ENCODE peak calls at places on chromosomes 13 and 19, in ten cellular contexts. P, W, X, U, D, Z, J, R, S and V are unnamed samples. For H3K36me3, the result is how much of the 10 kb centered on the place peaks cover.

GRCh38 chr19:51024924-51025323 is 1.5 kb downstream of the KLK11 start:
- DNase-seq in R (no peak), J (no peak), X (no peak), U (no peak), P (no peak), S (no peak), W (no peak), D (no peak), Z (no peak), V (no peak)

GRCh38 chr19:18507021-18507726 is 14.7 kb downstream of the ELL start:
- DNase-seq in J (no peak), U (peak), W (peak), R (no peak), X (no peak), D (no peak), P (peak), Z (no peak), S (no peak), V (peak)

GRCh38 chr13:98782654-98783053 is 30.2 kb upstream of the SLC15A1 start:
- DNase-seq in J (no peak), P (no peak), X (no peak), Z (no peak), W (peak), S (no peak), R (no peak), D (peak), U (no peak), V (no peak)

GRCh38 chr19:33381101-33381500 is 7.6 kb downstream of the CEBPG start:
- DNase-seq in Z (no peak), S (no peak), P (no peak), X (no peak), W (no peak), R (no peak), J (peak), U (no peak), D (no peak), V (no peak)

GRCh38 chr19:50328257-50329145 is 676 bp downstream of the KCNC3 start:
- DNase-seq in U (no peak), D (no peak), S (peak), Z (no peak), P (no peak), W (no peak), J (no peak), R (peak), X (no peak), V (no peak)

GRCh38 chr19:13834308-13834790 is 39.1 kb downstream of the ZSWIM4 start:
- DNase-seq in U (no peak), R (no peak), D (no peak), Z (no peak), X (peak), W (peak), P (peak), J (no peak), S (no peak), V (no peak)

GRCh38 chr19:18232540-18233223 is 6.4 kb upstream of the PDE4C start:
- DNase-seq in P (no peak), D (no peak), Z (no peak), J (no peak), S (peak), X (no peak), R (no peak), W (no peak), U (no peak), V (no peak)

GRCh38 chr19:18919895-18920204 is 335 bp downstream of the DDX49 start:
- DNase-seq in U (no peak), W (peak), D (no peak), X (no peak), R (no peak), J (no peak), Z (no peak), P (no peak), S (no peak), V (no peak)

GRCh38 chr13:75554981-75555380 is 5.4 kb downstream of the UCHL3 start:
- DNase-seq in S (no peak), U (no peak), W (no peak), J (no peak), P (no peak), R (no peak), Z (no peak), X (no peak), D (no peak), V (no peak)

GRCh38 chr13:26721251-26721939 is 39.2 kb downstream of the GPR12 start:
- DNase-seq in U (no peak), X (no peak), R (no peak), P (no peak), W (no peak), S (no peak), Z (no peak), D (no peak), J (no peak), V (peak)

GRCh38 chr19:19270749-19271571 is 2.1 kb downstream of the TM6SF2 start:
- DNase-seq in D (no peak), P (no peak), J (no peak), W (no peak), X (no peak), S (no peak), U (no peak), R (no peak), Z (no peak), V (no peak)

GRCh38 chr13:71218960-71219359 is 648.0 kb downstream of the DACH1 start:
- DNase-seq in X (no peak), J (no peak), U (no peak), W (no peak), P (no peak), Z (no peak), R (peak), S (no peak), D (no peak), V (no peak)

GRCh38 chr19:33553530-33554310 is 32.1 kb upstream of the PEPD start:
- DNase-seq in U (no peak), R (no peak), X (no peak), S (no peak), W (no peak), D (no peak), J (no peak), P (no peak), Z (peak), V (no peak)

GRCh38 chr13:113476811-113477210 is 13.7 kb downstream of the DCUN1D2 start:
- DNase-seq in W (no peak), U (no peak), J (no peak), D (no peak), S (no peak), R (no peak), X (no peak), Z (no peak), P (no peak), V (no peak)

GRCh38 chr13:91724591-91724990 is 326.2 kb downstream of the GPC5 start:
- DNase-seq in D (no peak), Z (no peak), X (no peak), J (no peak), R (no peak), U (no peak), S (no peak), P (peak), W (no peak), V (no peak)

GRCh38 chr13:112146073-112146360 is 79.1 kb downstream of the SOX1 start:
- DNase-seq in J (no peak), R (no peak), D (no peak), W (no peak), Z (peak), P (no peak), U (no peak), S (no peak), X (no peak), V (no peak)

GRCh38 chr19:30473334-30473867 is 101.2 kb downstream of the ZNF536 start:
- DNase-seq in W (no peak), S (no peak), D (no peak), J (no peak), P (no peak), Z (no peak), R (no peak), X (no peak), U (no peak), V (no peak)

GRCh38 chr13:106382569-106382968 is 152.9 kb downstream of the EFNB2 start:
- DNase-seq in P (no peak), X (no peak), W (no peak), U (no peak), J (no peak), Z (no peak), R (no peak), D (no peak), S (no peak), V (no peak)

GRCh38 chr13:31982124-31982523 is 49.5 kb upstream of the FRY start:
- DNase-seq in W (peak), U (no peak), J (no peak), S (no peak), R (no peak), P (no peak), X (no peak), Z (no peak), D (peak), V (no peak)

GRCh38 chr19:1237027-1237659 is 662 bp downstream of the CBARP start:
- DNase-seq in R (peak), J (no peak), S (peak), Z (no peak), P (peak), D (no peak), U (no peak), X (peak), W (no peak), V (no peak)

GRCh38 chr19:3785938-3786824 is at the start of gene MATK:
- DNase-seq in J (no peak), U (no peak), D (no peak), X (no peak), R (peak), S (peak), W (no peak), P (no peak), Z (no peak), V (no peak)

GRCh38 chr19:7397687-7398086 is 49.0 kb downstream of the ARHGEF18 start:
- DNase-seq in D (peak), P (no peak), X (no peak), J (no peak), Z (no peak), W (peak), R (no peak), U (no peak), S (no peak), V (no peak)

GRCh38 chr19:47280183-47280797 is 5.6 kb downstream of the INAFM1 start:
- DNase-seq in U (no peak), R (peak), S (peak), Z (no peak), D (no peak), X (peak), J (no peak), W (no peak), P (peak), V (peak)

GRCh38 chr13:50613356-50613831 is 230.1 kb downstream of the DLEU7 start:
- DNase-seq in R (no peak), P (no peak), Z (no peak), W (peak), S (peak), U (no peak), D (peak), J (no peak), X (no peak), V (no peak)

GRCh38 chr19:31312004-31312403 is 37.2 kb downstream of the TSHZ3 start:
- DNase-seq in R (no peak), P (peak), W (peak), Z (no peak), U (no peak), D (peak), J (no peak), S (no peak), X (peak), V (no peak)

GRCh38 chr13:31790992-31791391 is 51.7 kb downstream of the RXFP2 start:
- DNase-seq in R (no peak), J (no peak), Z (no peak), P (no peak), X (no peak), W (peak), U (no peak), S (no peak), D (peak), V (no peak)

GRCh38 chr19:55462722-55463121 is 1.3 kb upstream of the ISOC2 start:
- DNase-seq in S (no peak), X (no peak), J (no peak), U (no peak), P (no peak), D (no peak), R (no peak), W (no peak), Z (no peak), V (no peak)

GRCh38 chr13:93361703-93362102 is 135.1 kb downstream of the GPC6 start:
- DNase-seq in D (no peak), R (no peak), S (peak), J (no peak), X (no peak), P (no peak), W (no peak), Z (no peak), U (no peak), V (no peak)

GRCh38 chr19:3880471-3881271 is at the start of gene ATCAY:
- DNase-seq in D (no peak), Z (no peak), S (peak), J (no peak), U (no peak), P (no peak), R (peak), W (no peak), X (no peak), V (no peak)

GRCh38 chr13:32878172-32878571 is 138.1 kb upstream of the KL start:
- DNase-seq in J (no peak), U (no peak), W (peak), D (peak), Z (no peak), X (no peak), S (no peak), R (no peak), P (no peak), V (no peak)

GRCh38 chr19:50628146-50628545 is 11.5 kb downstream of the SYT3 start:
- DNase-seq in U (no peak), P (no peak), S (no peak), X (no peak), Z (no peak), D (no peak), W (no peak), R (no peak), J (no peak), V (no peak)

GRCh38 chr13:24288870-24289269 is 20.5 kb upstream of the C1QTNF9 start:
- DNase-seq in S (no peak), Z (no peak), X (no peak), P (no peak), J (no peak), R (no peak), W (no peak), U (no peak), D (no peak), V (no peak)

GRCh38 chr13:71759506-71760225 is 107.3 kb downstream of the DACH1 start:
- DNase-seq in J (no peak), Z (no peak), W (peak), X (no peak), P (no peak), S (no peak), U (no peak), R (peak), D (peak), V (no peak)

GRCh38 chr19:12639901-12640613 is 26.5 kb downstream of the MAN2B1 start:
- DNase-seq in R (peak), U (peak), W (peak), P (peak), J (peak), S (peak), D (peak), Z (peak), X (peak), V (peak)

GRCh38 chr19:40827386-40828247 is 22.6 kb downstream of the CYP2A6 start:
- DNase-seq in Z (no peak), R (no peak), D (no peak), P (no peak), X (no peak), S (no peak), U (no peak), J (no peak), W (no peak), V (no peak)

GRCh38 chr13:98033277-98034247 is 80.1 kb downstream of the IPO5 start:
- DNase-seq in P (peak), W (peak), R (peak), U (no peak), S (peak), X (peak), J (no peak), Z (no peak), D (peak), V (no peak)

GRCh38 chr13:30312859-30313258 is 5.5 kb upstream of the KATNAL1 start:
- DNase-seq in J (no peak), S (no peak), U (no peak), W (peak), R (no peak), D (peak), Z (no peak), P (no peak), X (no peak), V (no peak)

GRCh38 chr13:31909889-31910551 is 121.6 kb upstream of the FRY start:
- DNase-seq in J (no peak), Z (no peak), S (peak), P (peak), D (peak), U (no peak), X (peak), W (peak), R (peak), V (no peak)

GRCh38 chr19:10328558-10329429 is 4.5 kb downstream of the RAVER1 start:
- DNase-seq in J (no peak), D (no peak), U (no peak), R (no peak), W (no peak), X (no peak), P (no peak), Z (no peak), S (no peak), V (no peak)
- H3K36me3 ChIP-seq in J (half or more), D (under half), U (half or more), R (under half), W (under half), X (under half), P (under half), Z (under half), S (half or more), V (half or more)

GRCh38 chr13:40221131-40221459 is 445.3 kb downstream of the FOXO1 start:
- DNase-seq in J (no peak), D (no peak), X (no peak), S (no peak), P (no peak), W (no peak), R (no peak), Z (no peak), U (no peak), V (no peak)

GRCh38 chr13:40215747-40216146 is 450.7 kb downstream of the FOXO1 start:
- DNase-seq in J (no peak), X (no peak), Z (no peak), U (no peak), S (no peak), W (no peak), D (no peak), P (no peak), R (no peak), V (no peak)

GRCh38 chr13:40217675-40218074 is 448.8 kb downstream of the FOXO1 start:
- DNase-seq in U (no peak), Z (no peak), S (no peak), P (no peak), J (no peak), D (no peak), R (no peak), W (no peak), X (no peak), V (no peak)

GRCh38 chr13:40221460-40222201 is 444.8 kb downstream of the FOXO1 start:
- DNase-seq in P (no peak), S (no peak), J (no peak), D (peak), X (peak), R (no peak), Z (no peak), W (peak), U (no peak), V (peak)

GRCh38 chr13:40220299-40220935 is 446.0 kb downstream of the FOXO1 start:
- DNase-seq in J (no peak), U (no peak), W (peak), R (no peak), X (no peak), P (no peak), D (peak), S (no peak), Z (no peak), V (no peak)
- H3K27ac ChIP-seq in J (peak), U (peak), W (no peak), R (no peak), X (peak), P (no peak), D (no peak), S (no peak), Z (peak), V (no peak)

GRCh38 chr19:2243274-2244121 is 5.6 kb upstream of the AMH start:
- DNase-seq in X (no peak), S (no peak), J (no peak), P (no peak), R (no peak), D (no peak), U (no peak), W (no peak), Z (no peak), V (no peak)

GRCh38 chr19:2245273-2245672 is 3.9 kb upstream of the AMH start:
- DNase-seq in S (no peak), X (no peak), W (no peak), R (no peak), Z (no peak), U (no peak), J (no peak), D (no peak), P (no peak), V (no peak)

GRCh38 chr19:2244122-2244411 is 5.1 kb upstream of the AMH start:
- DNase-seq in P (no peak), X (no peak), W (no peak), S (no peak), J (no peak), Z (no peak), R (no peak), D (no peak), U (no peak), V (no peak)

GRCh38 chr19:2246014-2246620 is 3.0 kb upstream of the AMH start:
- DNase-seq in R (no peak), X (no peak), S (no peak), U (no peak), D (no peak), Z (no peak), W (no peak), P (no peak), J (no peak), V (no peak)

GRCh38 chr19:2244486-2244885 is 4.6 kb upstream of the AMH start:
- DNase-seq in P (no peak), Z (no peak), S (no peak), D (no peak), X (no peak), R (no peak), U (no peak), W (no peak), J (no peak), V (no peak)
- H3K36me3 ChIP-seq in P (under half), Z (under half), S (half or more), D (under half), X (under half), R (under half), U (half or more), W (under half), J (half or more), V (half or more)

GRCh38 chr19:6108721-6109633 is 1.3 kb downstream of the RFX2 start:
- DNase-seq in D (peak), R (peak), Z (peak), X (peak), P (peak), W (peak), U (peak), J (peak), S (peak), V (peak)

GRCh38 chr19:6113616-6114188 is 3.4 kb upstream of the RFX2 start:
- DNase-seq in S (no peak), U (no peak), X (no peak), W (no peak), R (no peak), D (no peak), P (no peak), J (no peak), Z (no peak), V (no peak)

GRCh38 chr19:6105444-6105843 is 4.9 kb downstream of the RFX2 start:
- DNase-seq in Z (no peak), P (no peak), W (no peak), U (no peak), S (no peak), X (no peak), R (no peak), D (no peak), J (no peak), V (no peak)

GRCh38 chr19:6110360-6110977 is at the start of gene RFX2:
- DNase-seq in R (peak), U (peak), D (peak), X (peak), S (peak), W (peak), J (peak), P (peak), Z (peak), V (peak)

DNA sequence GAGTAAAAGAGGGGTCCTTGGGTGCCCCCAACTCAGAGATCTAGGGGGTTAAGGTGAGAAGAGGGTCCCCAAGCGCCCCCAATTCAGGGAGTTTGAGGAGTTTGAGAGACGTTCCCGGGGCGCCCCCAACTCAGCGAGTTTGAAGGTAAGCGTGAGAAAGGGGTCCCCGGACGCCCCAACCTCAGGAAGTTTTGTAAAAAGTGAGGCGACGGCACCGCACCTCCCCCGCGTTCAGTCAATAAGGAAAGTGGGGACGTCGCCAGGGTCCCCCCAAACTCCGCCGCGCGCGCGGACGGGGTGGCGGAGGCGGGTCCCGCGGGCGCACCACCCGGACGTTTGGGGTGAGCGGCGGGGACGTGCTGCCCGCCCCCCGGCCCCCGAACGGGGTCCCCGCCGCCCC is 353 bp downstream of the RFX2 start:
- DNase-seq in P (no peak), Z (no peak), S (no peak), D (no peak), X (no peak), R (no peak), U (peak), J (peak), W (no peak), V (no peak)
- H3K27ac ChIP-seq in P (peak), Z (peak), S (no peak), D (no peak), X (peak), R (no peak), U (peak), J (peak), W (peak), V (peak)